ENCODE peak calls at places on chromosomes 5 and 9, in eight cellular contexts. One of them, this sample, is unnamed.

GRCh38 chr9:127567119-127567897 is 44.8 kb upstream of the STXBP1 start:
- DNase-seq in amniotic stem cell: no peak
- DNase-seq in SW480: peak
- DNase-seq in GM10248: no peak
- DNase-seq in dermis microvascular lymphatic vessel endothelial cell: peak
- DNase-seq in activated naive CD4-positive, alpha-beta T cell: no peak
- DNase-seq in GOT3: no peak
- DNase-seq in NCI-H2081: peak
- DNase-seq in this sample: no peak

GRCh38 chr5:163106098-163106497 is 331.3 kb upstream of the CCNG1 start:
- DNase-seq in amniotic stem cell: no peak
- DNase-seq in SW480: no peak
- DNase-seq in GM10248: no peak
- DNase-seq in dermis microvascular lymphatic vessel endothelial cell: no peak
- DNase-seq in activated naive CD4-positive, alpha-beta T cell: no peak
- DNase-seq in GOT3: no peak
- DNase-seq in NCI-H2081: no peak
- DNase-seq in this sample: no peak

GRCh38 chr9:8823131-8823895 is 1023.7 kb upstream of the DMAC1 start:
- DNase-seq in amniotic stem cell: no peak
- DNase-seq in SW480: no peak
- DNase-seq in GM10248: no peak
- DNase-seq in dermis microvascular lymphatic vessel endothelial cell: no peak
- DNase-seq in activated naive CD4-positive, alpha-beta T cell: no peak
- DNase-seq in GOT3: no peak
- DNase-seq in NCI-H2081: no peak
- DNase-seq in this sample: no peak

GRCh38 chr9:14560194-14560593 is 133.0 kb downstream of the ZDHHC21 start:
- DNase-seq in amniotic stem cell: no peak
- DNase-seq in SW480: no peak
- DNase-seq in GM10248: no peak
- DNase-seq in dermis microvascular lymphatic vessel endothelial cell: no peak
- DNase-seq in activated naive CD4-positive, alpha-beta T cell: no peak
- DNase-seq in GOT3: no peak
- DNase-seq in NCI-H2081: no peak
- DNase-seq in this sample: no peak

GRCh38 chr5:141040093-141040762 is 10.9 kb upstream of the PCDHB1 start:
- DNase-seq in amniotic stem cell: no peak
- DNase-seq in SW480: peak
- DNase-seq in GM10248: no peak
- DNase-seq in dermis microvascular lymphatic vessel endothelial cell: peak
- DNase-seq in activated naive CD4-positive, alpha-beta T cell: no peak
- DNase-seq in GOT3: peak
- DNase-seq in NCI-H2081: peak
- DNase-seq in this sample: no peak

GRCh38 chr5:1783214-1783551 is 16.5 kb downstream of the MRPL36 start:
- DNase-seq in amniotic stem cell: no peak
- DNase-seq in SW480: peak
- DNase-seq in GM10248: peak
- DNase-seq in dermis microvascular lymphatic vessel endothelial cell: no peak
- DNase-seq in activated naive CD4-positive, alpha-beta T cell: no peak
- DNase-seq in GOT3: no peak
- DNase-seq in NCI-H2081: no peak
- DNase-seq in this sample: no peak

GRCh38 chr9:121781143-121781542 is 129.7 kb downstream of the DAB2IP start:
- DNase-seq in amniotic stem cell: no peak
- DNase-seq in SW480: no peak
- DNase-seq in GM10248: no peak
- DNase-seq in dermis microvascular lymphatic vessel endothelial cell: no peak
- DNase-seq in activated naive CD4-positive, alpha-beta T cell: no peak
- DNase-seq in GOT3: no peak
- DNase-seq in NCI-H2081: no peak
- DNase-seq in this sample: no peak

GRCh38 chr9:131227112-131228058 is 48.9 kb downstream of the FAM78A start:
- DNase-seq in amniotic stem cell: no peak
- DNase-seq in SW480: no peak
- DNase-seq in GM10248: no peak
- DNase-seq in dermis microvascular lymphatic vessel endothelial cell: peak
- DNase-seq in activated naive CD4-positive, alpha-beta T cell: no peak
- DNase-seq in GOT3: no peak
- DNase-seq in NCI-H2081: peak
- DNase-seq in this sample: no peak

GRCh38 chr9:98263482-98264357 is 8.3 kb upstream of the TBC1D2 start:
- DNase-seq in amniotic stem cell: peak
- DNase-seq in SW480: peak
- DNase-seq in GM10248: peak
- DNase-seq in dermis microvascular lymphatic vessel endothelial cell: peak
- DNase-seq in activated naive CD4-positive, alpha-beta T cell: peak
- DNase-seq in GOT3: no peak
- DNase-seq in NCI-H2081: peak
- DNase-seq in this sample: peak

GRCh38 chr5:151708126-151708525 is 21.4 kb upstream of the SPARC start:
- DNase-seq in amniotic stem cell: no peak
- DNase-seq in SW480: peak
- DNase-seq in GM10248: no peak
- DNase-seq in dermis microvascular lymphatic vessel endothelial cell: peak
- DNase-seq in activated naive CD4-positive, alpha-beta T cell: no peak
- DNase-seq in GOT3: no peak
- DNase-seq in NCI-H2081: no peak
- DNase-seq in this sample: peak

GRCh38 chr5:133370281-133370890 is 242.0 kb downstream of the FSTL4 start:
- DNase-seq in amniotic stem cell: no peak
- DNase-seq in SW480: peak
- DNase-seq in GM10248: no peak
- DNase-seq in dermis microvascular lymphatic vessel endothelial cell: no peak
- DNase-seq in activated naive CD4-positive, alpha-beta T cell: no peak
- DNase-seq in GOT3: no peak
- DNase-seq in NCI-H2081: no peak
- DNase-seq in this sample: no peak